ENCODE peak calls at places on chromosomes 12 and 14, in ten cellular contexts. One of them, this sample, is unnamed.

GRCh38 chr14:37594238-37594915 is 672 bp downstream of the FOXA1 start:
- DNase-seq in epithelial cell of esophagus: peak; percentile 93
- DNase-seq in CD8-positive, alpha-beta T cell: no peak
- DNase-seq in progenitor cell of endocrine pancreas: peak; percentile 75
- DNase-seq in heart left ventricle: no peak
- DNase-seq in Caco-2: peak; percentile 89
- DNase-seq in cardiac fibroblast: peak; percentile 74
- DNase-seq in endothelial cell: peak; percentile 80
- DNase-seq in GM06990: no peak
- DNase-seq in HFFc6: peak; percentile 68
- DNase-seq in this sample: peak; percentile 44

GRCh38 chr12:57471661-57472060 is 8.0 kb downstream of the ARHGAP9 start:
- DNase-seq in epithelial cell of esophagus: no peak
- DNase-seq in CD8-positive, alpha-beta T cell: no peak
- DNase-seq in progenitor cell of endocrine pancreas: no peak
- DNase-seq in heart left ventricle: no peak
- DNase-seq in Caco-2: no peak
- DNase-seq in cardiac fibroblast: no peak
- DNase-seq in endothelial cell: no peak
- DNase-seq in GM06990: no peak
- DNase-seq in HFFc6: no peak
- DNase-seq in this sample: no peak

GRCh38 chr14:34301107-34301734 is 160.8 kb downstream of the SPTSSA start:
- DNase-seq in epithelial cell of esophagus: peak; percentile 69
- DNase-seq in CD8-positive, alpha-beta T cell: no peak
- DNase-seq in progenitor cell of endocrine pancreas: no peak
- DNase-seq in heart left ventricle: no peak
- DNase-seq in Caco-2: peak; percentile 64
- DNase-seq in cardiac fibroblast: peak; percentile 28
- DNase-seq in endothelial cell: peak; percentile 46
- DNase-seq in GM06990: no peak
- DNase-seq in HFFc6: peak; percentile 25
- DNase-seq in this sample: no peak

GRCh38 chr12:103013741-103014140 is 56.3 kb downstream of the ASCL1 start:
- DNase-seq in epithelial cell of esophagus: no peak
- DNase-seq in CD8-positive, alpha-beta T cell: no peak
- DNase-seq in progenitor cell of endocrine pancreas: no peak
- DNase-seq in heart left ventricle: no peak
- DNase-seq in Caco-2: no peak
- DNase-seq in cardiac fibroblast: no peak
- DNase-seq in endothelial cell: no peak
- DNase-seq in GM06990: no peak
- DNase-seq in HFFc6: no peak
- DNase-seq in this sample: no peak

GRCh38 chr12:9214536-9214935 is 6.3 kb upstream of the PZP start:
- DNase-seq in epithelial cell of esophagus: peak; percentile 69
- DNase-seq in CD8-positive, alpha-beta T cell: no peak
- DNase-seq in progenitor cell of endocrine pancreas: no peak
- DNase-seq in heart left ventricle: no peak
- DNase-seq in Caco-2: no peak
- DNase-seq in cardiac fibroblast: no peak
- DNase-seq in endothelial cell: no peak
- DNase-seq in GM06990: no peak
- DNase-seq in HFFc6: no peak
- DNase-seq in this sample: no peak

GRCh38 chr12:52156757-52157565 is 34.9 kb downstream of the KRT80 start:
- DNase-seq in epithelial cell of esophagus: peak; percentile 74
- DNase-seq in CD8-positive, alpha-beta T cell: peak; percentile 60
- DNase-seq in progenitor cell of endocrine pancreas: peak; percentile 81
- DNase-seq in heart left ventricle: peak; percentile 75
- DNase-seq in Caco-2: peak; percentile 88
- DNase-seq in cardiac fibroblast: peak; percentile 66
- DNase-seq in endothelial cell: peak; percentile 88
- DNase-seq in GM06990: peak; percentile 43
- DNase-seq in HFFc6: peak; percentile 34
- DNase-seq in this sample: no peak

GRCh38 chr12:69150083-69150795 is 89.1 kb upstream of the CPSF6 start:
- DNase-seq in epithelial cell of esophagus: no peak
- DNase-seq in CD8-positive, alpha-beta T cell: no peak
- DNase-seq in progenitor cell of endocrine pancreas: no peak
- DNase-seq in heart left ventricle: no peak
- DNase-seq in Caco-2: no peak
- DNase-seq in cardiac fibroblast: no peak
- DNase-seq in endothelial cell: no peak
- DNase-seq in GM06990: no peak
- DNase-seq in HFFc6: no peak
- DNase-seq in this sample: no peak

GRCh38 chr12:58285551-58285950 is 344.2 kb downstream of the ATP23 start:
- DNase-seq in epithelial cell of esophagus: no peak
- DNase-seq in CD8-positive, alpha-beta T cell: no peak
- DNase-seq in progenitor cell of endocrine pancreas: no peak
- DNase-seq in heart left ventricle: no peak
- DNase-seq in Caco-2: no peak
- DNase-seq in cardiac fibroblast: no peak
- DNase-seq in endothelial cell: no peak
- DNase-seq in GM06990: no peak
- DNase-seq in HFFc6: no peak
- DNase-seq in this sample: no peak

GRCh38 chr12:50799908-50800307 is 36.0 kb downstream of the ATF1 start:
- DNase-seq in epithelial cell of esophagus: no peak
- DNase-seq in CD8-positive, alpha-beta T cell: no peak
- DNase-seq in progenitor cell of endocrine pancreas: no peak
- DNase-seq in heart left ventricle: no peak
- DNase-seq in Caco-2: no peak
- DNase-seq in cardiac fibroblast: peak; percentile 17
- DNase-seq in endothelial cell: no peak
- DNase-seq in GM06990: no peak
- DNase-seq in HFFc6: no peak
- DNase-seq in this sample: no peak

GRCh38 chr12:130847097-130847496 is 8.0 kb upstream of the STX2 start:
- DNase-seq in epithelial cell of esophagus: no peak
- DNase-seq in CD8-positive, alpha-beta T cell: no peak
- DNase-seq in progenitor cell of endocrine pancreas: no peak
- DNase-seq in heart left ventricle: no peak
- DNase-seq in Caco-2: no peak
- DNase-seq in cardiac fibroblast: peak; percentile 21
- DNase-seq in endothelial cell: no peak
- DNase-seq in GM06990: no peak
- DNase-seq in HFFc6: peak; percentile 49
- DNase-seq in this sample: no peak

GRCh38 chr12:130013771-130014484 is 110.1 kb upstream of the TMEM132D start:
- DNase-seq in epithelial cell of esophagus: peak; percentile 28
- DNase-seq in CD8-positive, alpha-beta T cell: no peak
- DNase-seq in progenitor cell of endocrine pancreas: peak; percentile 69
- DNase-seq in heart left ventricle: no peak
- DNase-seq in Caco-2: peak; percentile 67
- DNase-seq in cardiac fibroblast: peak; percentile 14
- DNase-seq in endothelial cell: no peak
- DNase-seq in GM06990: peak; percentile 13
- DNase-seq in HFFc6: no peak
- DNase-seq in this sample: no peak

GRCh38 chr14:33686218-33686617 is 264.7 kb downstream of the EGLN3 start:
- DNase-seq in epithelial cell of esophagus: peak; percentile 72
- DNase-seq in CD8-positive, alpha-beta T cell: no peak
- DNase-seq in progenitor cell of endocrine pancreas: no peak
- DNase-seq in heart left ventricle: no peak
- DNase-seq in Caco-2: no peak
- DNase-seq in cardiac fibroblast: peak; percentile 27
- DNase-seq in endothelial cell: no peak
- DNase-seq in GM06990: no peak
- DNase-seq in HFFc6: peak; percentile 88
- DNase-seq in this sample: no peak

GRCh38 chr12:79300199-79300568 is 390.6 kb downstream of the PAWR start:
- DNase-seq in epithelial cell of esophagus: peak; percentile 68
- DNase-seq in CD8-positive, alpha-beta T cell: no peak
- DNase-seq in progenitor cell of endocrine pancreas: no peak
- DNase-seq in heart left ventricle: no peak
- DNase-seq in Caco-2: peak; percentile 66
- DNase-seq in cardiac fibroblast: peak; percentile 35
- DNase-seq in endothelial cell: no peak
- DNase-seq in GM06990: no peak
- DNase-seq in HFFc6: peak; percentile 16
- DNase-seq in this sample: no peak

DNA sequence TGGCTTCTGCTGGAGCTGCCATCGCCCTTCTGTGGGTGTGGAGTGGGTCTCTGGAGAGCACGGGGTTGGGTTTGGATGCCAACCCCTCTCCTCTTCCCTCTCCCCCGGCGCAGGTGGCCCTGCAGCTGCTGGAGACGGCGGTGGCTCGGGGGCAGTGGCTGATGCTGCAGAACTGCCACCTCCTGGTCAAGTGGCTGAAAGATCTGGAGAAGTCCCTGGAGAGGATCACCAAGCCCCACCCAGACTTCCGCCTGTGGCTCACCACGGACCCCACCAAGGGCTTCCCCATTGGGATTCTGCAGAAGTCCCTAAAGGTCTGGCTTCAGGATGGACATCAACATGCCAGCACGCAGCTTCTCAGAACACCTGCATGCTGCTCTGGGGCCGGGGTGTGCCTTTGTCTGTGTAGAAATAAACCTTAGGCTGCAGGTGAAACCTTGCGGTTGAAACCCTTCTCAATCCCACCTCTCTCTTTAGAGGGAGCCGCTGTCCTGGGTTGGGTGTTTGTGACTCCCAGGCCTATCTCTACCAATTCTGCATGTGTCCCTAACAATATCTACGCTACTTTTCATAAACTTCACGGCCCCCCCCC is 44.3 kb downstream of the CCDC92 start:
- DNase-seq in epithelial cell of esophagus: no peak
- DNase-seq in CD8-positive, alpha-beta T cell: no peak
- DNase-seq in progenitor cell of endocrine pancreas: no peak
- DNase-seq in heart left ventricle: no peak
- DNase-seq in Caco-2: peak; percentile 31
- DNase-seq in cardiac fibroblast: no peak
- DNase-seq in endothelial cell: no peak
- DNase-seq in GM06990: no peak
- DNase-seq in HFFc6: no peak
- DNase-seq in this sample: no peak
- TF ChIP-seq CTCF in epithelial cell of esophagus: no peak
- TF ChIP-seq CTCF in CD8-positive, alpha-beta T cell: no peak
- TF ChIP-seq CTCF in progenitor cell of endocrine pancreas: no peak
- TF ChIP-seq CTCF in heart left ventricle: no peak
- TF ChIP-seq CTCF in Caco-2: no peak
- TF ChIP-seq CTCF in cardiac fibroblast: no peak
- TF ChIP-seq CTCF in endothelial cell: no peak
- TF ChIP-seq CTCF in GM06990: no peak
- TF ChIP-seq CTCF in HFFc6: no peak
- TF ChIP-seq CTCF in this sample: no peak

DNA sequence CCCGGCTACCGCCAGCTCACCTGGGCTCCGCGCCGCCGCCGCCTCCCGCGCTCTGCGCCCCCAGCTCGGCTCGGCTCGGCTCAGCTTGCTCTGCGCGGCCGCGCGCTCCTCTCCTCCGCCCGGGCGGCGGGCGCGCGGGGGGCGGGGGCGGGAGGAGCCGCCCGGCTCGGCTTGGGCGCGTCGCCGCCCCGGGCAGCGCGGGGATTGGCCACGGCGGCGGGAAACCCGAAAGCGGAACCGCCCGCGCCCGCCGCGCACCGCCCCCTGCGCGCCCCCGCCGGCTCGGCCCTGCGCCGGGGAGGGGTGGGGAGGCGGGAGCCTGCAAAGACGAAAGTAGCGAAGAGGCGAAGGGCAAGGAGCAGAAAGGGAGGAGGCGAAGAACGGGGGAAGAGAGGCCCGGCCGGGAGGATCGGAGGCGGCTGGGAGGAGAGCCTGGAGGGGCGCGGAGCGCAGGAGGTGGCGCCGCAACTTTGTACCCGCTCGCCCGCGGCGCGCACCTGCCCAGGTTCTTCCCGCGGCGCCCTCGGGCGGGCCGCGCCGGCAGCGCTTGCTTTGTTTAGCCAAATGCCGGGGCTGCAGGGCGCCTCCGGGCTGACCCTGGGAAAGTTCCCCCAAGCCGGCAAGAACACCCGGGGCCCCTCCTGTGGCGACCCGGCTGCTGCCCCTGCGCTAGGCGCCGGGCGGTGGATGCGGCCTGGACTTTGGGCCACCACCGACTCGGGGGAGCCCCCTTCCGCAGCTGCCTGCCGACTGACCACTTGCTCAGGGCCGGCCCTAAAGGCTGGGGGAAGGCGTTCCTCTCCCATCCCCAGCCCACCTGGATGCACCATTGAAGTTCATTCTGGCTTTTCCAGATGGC is at the start of gene CAMKK2:
- DNase-seq in epithelial cell of esophagus: peak; percentile 90
- DNase-seq in CD8-positive, alpha-beta T cell: peak; percentile 85
- DNase-seq in progenitor cell of endocrine pancreas: peak; percentile 73
- DNase-seq in heart left ventricle: peak; percentile 87
- DNase-seq in Caco-2: peak; percentile 93
- DNase-seq in cardiac fibroblast: peak; percentile 82
- DNase-seq in endothelial cell: peak; percentile 86
- DNase-seq in GM06990: peak; percentile 92
- DNase-seq in HFFc6: peak; percentile 50
- DNase-seq in this sample: peak; percentile 38
- TF ChIP-seq CTCF in epithelial cell of esophagus: no peak
- TF ChIP-seq CTCF in CD8-positive, alpha-beta T cell: no peak
- TF ChIP-seq CTCF in progenitor cell of endocrine pancreas: peak; percentile 42
- TF ChIP-seq CTCF in heart left ventricle: no peak
- TF ChIP-seq CTCF in Caco-2: peak; percentile 33
- TF ChIP-seq CTCF in cardiac fibroblast: no peak
- TF ChIP-seq CTCF in endothelial cell: no peak
- TF ChIP-seq CTCF in GM06990: no peak
- TF ChIP-seq CTCF in HFFc6: peak; percentile 34
- TF ChIP-seq CTCF in this sample: no peak

DNA sequence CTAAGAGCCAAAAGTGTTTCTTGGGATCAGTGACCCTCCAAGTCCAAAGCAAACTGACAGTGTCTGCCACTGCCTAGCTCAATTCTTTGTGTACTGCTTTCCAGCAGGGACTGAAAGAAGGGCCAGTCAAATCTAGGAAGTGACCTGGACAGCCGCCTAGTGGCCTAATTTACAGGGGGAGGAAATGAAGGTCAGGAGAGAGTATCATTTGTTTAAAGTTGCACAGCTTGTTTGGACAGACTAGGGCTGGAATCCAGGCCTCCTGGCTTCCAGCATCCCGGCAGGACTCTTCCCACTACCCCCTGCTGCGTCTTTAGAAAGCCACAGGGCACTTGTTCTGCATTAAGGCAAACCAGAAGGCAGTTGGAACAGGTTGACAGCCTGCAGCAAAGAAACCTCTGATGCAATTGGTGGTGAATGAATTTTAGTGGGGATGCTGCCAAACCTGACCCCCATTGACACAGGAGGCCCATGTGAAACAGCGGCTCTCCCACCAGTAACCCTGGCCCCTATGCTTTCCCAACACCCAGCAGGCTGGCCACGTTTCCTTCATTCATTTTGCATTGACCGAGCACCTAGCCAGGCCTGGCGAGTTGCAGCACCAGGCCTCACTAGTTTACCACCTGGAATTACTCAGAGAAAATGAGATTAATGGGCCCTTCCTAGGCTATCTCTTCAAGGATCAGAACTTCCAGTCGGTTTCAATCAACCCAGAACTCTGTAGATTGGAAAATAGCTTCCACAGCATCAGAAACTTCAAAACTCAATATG is 28.2 kb downstream of the GALNT16 start:
- DNase-seq in epithelial cell of esophagus: no peak
- DNase-seq in CD8-positive, alpha-beta T cell: no peak
- DNase-seq in progenitor cell of endocrine pancreas: no peak
- DNase-seq in heart left ventricle: peak; percentile 70
- DNase-seq in Caco-2: peak; percentile 34
- DNase-seq in cardiac fibroblast: peak; percentile 42
- DNase-seq in endothelial cell: peak; percentile 23
- DNase-seq in GM06990: no peak
- DNase-seq in HFFc6: peak; percentile 23
- DNase-seq in this sample: peak; percentile 75
- TF ChIP-seq CTCF in epithelial cell of esophagus: peak; percentile 30
- TF ChIP-seq CTCF in CD8-positive, alpha-beta T cell: no peak
- TF ChIP-seq CTCF in progenitor cell of endocrine pancreas: peak; percentile 37
- TF ChIP-seq CTCF in heart left ventricle: peak; percentile 34
- TF ChIP-seq CTCF in Caco-2: peak; percentile 45
- TF ChIP-seq CTCF in cardiac fibroblast: peak; percentile 69
- TF ChIP-seq CTCF in endothelial cell: no peak
- TF ChIP-seq CTCF in GM06990: peak; percentile 15
- TF ChIP-seq CTCF in HFFc6: peak; percentile 75
- TF ChIP-seq CTCF in this sample: peak; percentile 59

GRCh38 chr12:125284945-125285344 is 219.7 kb downstream of the AACS start:
- DNase-seq in epithelial cell of esophagus: no peak
- DNase-seq in CD8-positive, alpha-beta T cell: no peak
- DNase-seq in progenitor cell of endocrine pancreas: no peak
- DNase-seq in heart left ventricle: no peak
- DNase-seq in Caco-2: no peak
- DNase-seq in cardiac fibroblast: no peak
- DNase-seq in endothelial cell: no peak
- DNase-seq in GM06990: no peak
- DNase-seq in HFFc6: no peak
- DNase-seq in this sample: no peak
- TF ChIP-seq CTCF in epithelial cell of esophagus: no peak
- TF ChIP-seq CTCF in CD8-positive, alpha-beta T cell: no peak
- TF ChIP-seq CTCF in progenitor cell of endocrine pancreas: no peak
- TF ChIP-seq CTCF in heart left ventricle: no peak
- TF ChIP-seq CTCF in Caco-2: no peak
- TF ChIP-seq CTCF in cardiac fibroblast: no peak
- TF ChIP-seq CTCF in endothelial cell: no peak
- TF ChIP-seq CTCF in GM06990: no peak
- TF ChIP-seq CTCF in HFFc6: no peak
- TF ChIP-seq CTCF in this sample: no peak

This sample was measured in AG09319.